ENCODE peak calls at places on chromosomes 5 and 9, in six cellular contexts. One of them, this sample, is unnamed.

GRCh38 chr9:12775963-12776774 is 1.3 kb downstream of the LURAP1L start:
- DNase-seq in mesendoderm: peak; percentile 85
- DNase-seq in PC-3: peak; percentile 74
- DNase-seq in IMR-90: peak; percentile 89
- DNase-seq in neuronal stem cell: peak; percentile 53
- DNase-seq in GM23248: peak; percentile 94
- DNase-seq in this sample: peak; percentile 91

GRCh38 chr9:110919609-110920008 is 118.7 kb downstream of the LPAR1 start:
- DNase-seq in mesendoderm: no peak
- DNase-seq in PC-3: peak; percentile 87
- DNase-seq in IMR-90: peak; percentile 90
- DNase-seq in neuronal stem cell: no peak
- DNase-seq in GM23248: peak; percentile 90
- DNase-seq in this sample: no peak

GRCh38 chr5:9545959-9546851 is at the start of gene SEMA5A:
- DNase-seq in mesendoderm: peak; percentile 80
- DNase-seq in PC-3: peak; percentile 69
- DNase-seq in IMR-90: peak; percentile 66
- DNase-seq in neuronal stem cell: peak; percentile 73
- DNase-seq in GM23248: peak; percentile 86
- DNase-seq in this sample: peak; percentile 91

GRCh38 chr5:30849801-30850370 is 343.6 kb upstream of the CDH6 start:
- DNase-seq in mesendoderm: peak; percentile 8
- DNase-seq in PC-3: peak; percentile 93
- DNase-seq in IMR-90: peak; percentile 86
- DNase-seq in neuronal stem cell: no peak
- DNase-seq in GM23248: peak; percentile 31
- DNase-seq in this sample: no peak

GRCh38 chr5:151595411-151595826 is 4.3 kb upstream of the FAT2 start:
- DNase-seq in mesendoderm: no peak
- DNase-seq in PC-3: no peak
- DNase-seq in IMR-90: no peak
- DNase-seq in neuronal stem cell: no peak
- DNase-seq in GM23248: no peak
- DNase-seq in this sample: no peak

GRCh38 chr9:114301798-114302565 is 20.9 kb upstream of the ORM1 start:
- DNase-seq in mesendoderm: no peak
- DNase-seq in PC-3: no peak
- DNase-seq in IMR-90: no peak
- DNase-seq in neuronal stem cell: no peak
- DNase-seq in GM23248: no peak
- DNase-seq in this sample: peak; percentile 14

GRCh38 chr5:31361234-31361633 is 167.7 kb downstream of the CDH6 start:
- DNase-seq in mesendoderm: no peak
- DNase-seq in PC-3: peak; percentile 48
- DNase-seq in IMR-90: peak; percentile 76
- DNase-seq in neuronal stem cell: no peak
- DNase-seq in GM23248: peak; percentile 88
- DNase-seq in this sample: no peak

GRCh38 chr5:177367981-177368960 is 10.5 kb downstream of the RGS14 start:
- DNase-seq in mesendoderm: no peak
- DNase-seq in PC-3: no peak
- DNase-seq in IMR-90: no peak
- DNase-seq in neuronal stem cell: no peak
- DNase-seq in GM23248: no peak
- DNase-seq in this sample: no peak

GRCh38 chr5:54754420-54754819 is 231.0 kb downstream of the ESM1 start:
- DNase-seq in mesendoderm: no peak
- DNase-seq in PC-3: no peak
- DNase-seq in IMR-90: peak; percentile 68
- DNase-seq in neuronal stem cell: no peak
- DNase-seq in GM23248: no peak
- DNase-seq in this sample: no peak

GRCh38 chr5:54756301-54756700 is 229.1 kb downstream of the ESM1 start:
- DNase-seq in mesendoderm: no peak
- DNase-seq in PC-3: no peak
- DNase-seq in IMR-90: no peak
- DNase-seq in neuronal stem cell: no peak
- DNase-seq in GM23248: no peak
- DNase-seq in this sample: no peak

GRCh38 chr5:54753753-54754152 is 231.6 kb downstream of the ESM1 start:
- DNase-seq in mesendoderm: no peak
- DNase-seq in PC-3: no peak
- DNase-seq in IMR-90: no peak
- DNase-seq in neuronal stem cell: no peak
- DNase-seq in GM23248: no peak
- DNase-seq in this sample: no peak

GRCh38 chr5:54754878-54755277 is 230.5 kb downstream of the ESM1 start:
- DNase-seq in mesendoderm: no peak
- DNase-seq in PC-3: no peak
- DNase-seq in IMR-90: no peak
- DNase-seq in neuronal stem cell: no peak
- DNase-seq in GM23248: no peak
- DNase-seq in this sample: no peak

DNA sequence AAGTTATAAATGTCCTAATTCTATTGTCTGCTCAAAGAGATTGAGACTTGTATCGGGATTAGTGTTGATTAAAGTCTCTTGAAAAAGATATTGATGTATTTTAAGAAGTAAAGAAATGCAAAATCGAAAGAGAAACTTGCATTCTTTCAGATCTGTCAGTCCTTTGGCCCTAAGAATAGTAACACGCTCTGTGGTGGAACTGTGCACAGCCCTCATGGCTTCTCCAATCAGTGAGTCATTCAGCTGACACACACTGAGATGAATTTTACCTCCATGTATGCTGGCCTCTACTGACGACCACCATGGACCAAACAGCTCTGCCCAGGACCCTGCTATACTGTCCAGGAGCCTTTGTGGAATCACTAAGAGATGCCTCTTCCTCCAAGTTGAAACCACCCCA is 232.4 kb downstream of the ESM1 start:
- DNase-seq in mesendoderm: no peak
- DNase-seq in PC-3: no peak
- DNase-seq in IMR-90: peak; percentile 79
- DNase-seq in neuronal stem cell: no peak
- DNase-seq in GM23248: peak; percentile 82
- DNase-seq in this sample: no peak
- H3K9ac ChIP-seq in mesendoderm: no peak overlapping the region
- H3K9ac ChIP-seq in PC-3: no peak overlapping the region
- H3K9ac ChIP-seq in IMR-90: no peak overlapping the region
- H3K9ac ChIP-seq in neuronal stem cell: no peak overlapping the region
- H3K9ac ChIP-seq in GM23248: no peak overlapping the region
- H3K9ac ChIP-seq in this sample: peak overlapping the region; percentile 9

GRCh38 chr5:122180146-122180712 is 50.9 kb downstream of the ZNF474 start:
- DNase-seq in mesendoderm: no peak
- DNase-seq in PC-3: no peak
- DNase-seq in IMR-90: no peak
- DNase-seq in neuronal stem cell: no peak
- DNase-seq in GM23248: no peak
- DNase-seq in this sample: no peak
- H3K9ac ChIP-seq in mesendoderm: no peak overlapping the region
- H3K9ac ChIP-seq in PC-3: no peak overlapping the region
- H3K9ac ChIP-seq in IMR-90: no peak overlapping the region
- H3K9ac ChIP-seq in neuronal stem cell: no peak overlapping the region
- H3K9ac ChIP-seq in GM23248: no peak overlapping the region
- H3K9ac ChIP-seq in this sample: no peak overlapping the region

DNA sequence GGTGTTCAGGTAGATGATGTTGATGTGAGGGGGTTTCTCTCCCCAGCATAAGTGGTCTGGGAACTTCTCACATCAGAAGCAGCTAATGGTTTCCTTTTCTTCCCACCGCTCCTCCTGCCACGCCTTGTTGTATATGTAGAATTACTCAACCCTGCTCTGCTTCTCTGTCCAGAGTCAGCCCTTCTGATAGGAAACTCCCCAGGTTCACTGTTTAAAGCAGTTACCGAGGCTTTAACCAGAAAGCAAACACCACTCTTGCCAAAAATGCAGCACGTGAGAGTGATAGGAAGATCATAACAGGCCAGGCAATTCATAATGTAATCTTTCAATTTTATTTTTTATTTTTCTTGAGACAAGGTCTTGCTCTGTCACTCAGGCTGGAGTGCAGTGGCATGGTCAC is 10.5 kb upstream of the TMEM252 start:
- DNase-seq in mesendoderm: no peak
- DNase-seq in PC-3: peak; percentile 46
- DNase-seq in IMR-90: no peak
- DNase-seq in neuronal stem cell: no peak
- DNase-seq in GM23248: no peak
- DNase-seq in this sample: peak; percentile 78
- H3K9ac ChIP-seq in mesendoderm: no peak overlapping the region
- H3K9ac ChIP-seq in PC-3: no peak overlapping the region
- H3K9ac ChIP-seq in IMR-90: no peak overlapping the region
- H3K9ac ChIP-seq in neuronal stem cell: no peak overlapping the region
- H3K9ac ChIP-seq in GM23248: no peak overlapping the region
- H3K9ac ChIP-seq in this sample: no peak overlapping the region

GRCh38 chr9:94980947-94981632 is 254.6 kb downstream of the AOPEP start:
- DNase-seq in mesendoderm: peak; percentile 72
- DNase-seq in PC-3: no peak
- DNase-seq in IMR-90: no peak
- DNase-seq in neuronal stem cell: no peak
- DNase-seq in GM23248: no peak
- DNase-seq in this sample: no peak
- H3K9ac ChIP-seq in mesendoderm: peak overlapping the region; percentile 15
- H3K9ac ChIP-seq in PC-3: no peak overlapping the region
- H3K9ac ChIP-seq in IMR-90: no peak overlapping the region
- H3K9ac ChIP-seq in neuronal stem cell: no peak overlapping the region
- H3K9ac ChIP-seq in GM23248: no peak overlapping the region
- H3K9ac ChIP-seq in this sample: no peak overlapping the region

GRCh38 chr9:135670721-135671590 is 7.8 kb downstream of the LCN9 start:
- DNase-seq in mesendoderm: no peak
- DNase-seq in PC-3: no peak
- DNase-seq in IMR-90: no peak
- DNase-seq in neuronal stem cell: no peak
- DNase-seq in GM23248: no peak
- DNase-seq in this sample: no peak
- H3K9ac ChIP-seq in mesendoderm: no peak overlapping the region
- H3K9ac ChIP-seq in PC-3: no peak overlapping the region
- H3K9ac ChIP-seq in IMR-90: no peak overlapping the region
- H3K9ac ChIP-seq in neuronal stem cell: no peak overlapping the region
- H3K9ac ChIP-seq in GM23248: no peak overlapping the region
- H3K9ac ChIP-seq in this sample: no peak overlapping the region

DNA sequence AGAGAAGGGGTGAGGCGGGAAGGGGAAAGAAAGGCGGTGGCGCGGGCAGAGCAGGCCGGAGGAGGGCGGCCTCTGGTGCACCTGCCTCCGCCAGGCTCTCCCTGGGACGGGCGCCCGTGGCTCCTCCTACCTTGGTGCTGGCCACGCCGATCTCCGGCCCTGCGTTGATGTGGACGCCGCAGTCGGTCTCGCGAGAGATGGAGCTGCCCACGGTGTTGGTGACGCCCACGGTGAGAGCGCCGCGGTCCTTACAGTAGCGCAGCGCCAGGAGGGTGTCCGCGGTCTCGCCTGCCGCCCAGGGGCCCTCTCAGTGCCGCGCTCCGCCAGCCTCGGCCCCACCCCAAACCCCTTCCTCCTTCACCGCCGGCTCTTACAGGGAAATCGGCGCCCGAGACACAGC is 21.8 kb upstream of the MAPK9 start:
- DNase-seq in mesendoderm: no peak
- DNase-seq in PC-3: peak; percentile 90
- DNase-seq in IMR-90: no peak
- DNase-seq in neuronal stem cell: no peak
- DNase-seq in GM23248: no peak
- DNase-seq in this sample: peak; percentile 82
- H3K9ac ChIP-seq in mesendoderm: no peak overlapping the region
- H3K9ac ChIP-seq in PC-3: peak overlapping the region; percentile 87
- H3K9ac ChIP-seq in IMR-90: no peak overlapping the region
- H3K9ac ChIP-seq in neuronal stem cell: no peak overlapping the region
- H3K9ac ChIP-seq in GM23248: no peak overlapping the region
- H3K9ac ChIP-seq in this sample: no peak overlapping the region